ENCODE peak calls at places on chromosomes 13 and 19, in six cellular contexts. L is heart right ventricle, O is hepatocyte, P is SK-N-SH, H is neural progenitor cell, C is AG10803. R is an unnamed sample.

GRCh38 chr19:4844348-4845179 is 13.1 kb upstream of the TICAM1 start:
- DNase-seq in O (no peak), C (peak), P (no peak), H (no peak), L (peak), R (no peak)

GRCh38 chr13:29754486-29754806 is 96.0 kb downstream of the UBL3 start:
- DNase-seq in C (peak), L (no peak), O (no peak), H (no peak), P (no peak), R (no peak)

GRCh38 chr13:110445722-110446569 is 115.6 kb downstream of the RAB20 start:
- DNase-seq in P (no peak), O (no peak), H (no peak), C (no peak), L (no peak), R (no peak)

GRCh38 chr13:30763786-30764440 is 28.6 kb downstream of the ALOX5AP start:
- DNase-seq in C (no peak), L (no peak), P (no peak), H (no peak), O (no peak), R (no peak)

GRCh38 chr13:94121686-94122085 is 357.8 kb downstream of the DCT start:
- DNase-seq in P (no peak), L (no peak), O (no peak), H (no peak), C (peak), R (no peak)

GRCh38 chr19:46616631-46617322 is 8.1 kb downstream of the PTGIR start:
- DNase-seq in H (peak), C (peak), L (no peak), O (peak), P (peak), R (no peak)

GRCh38 chr19:38528213-38528755 is 89.5 kb downstream of the MAP4K1 start:
- DNase-seq in L (no peak), H (no peak), C (no peak), O (no peak), P (no peak), R (no peak)

GRCh38 chr19:7680606-7681335 is at the start of gene TRAPPC5:
- DNase-seq in P (peak), H (peak), C (peak), O (peak), L (peak), R (peak)

GRCh38 chr19:38945562-38946228 is 15.0 kb downstream of the MRPS12 start:
- DNase-seq in C (no peak), L (no peak), P (no peak), H (no peak), O (no peak), R (no peak)

GRCh38 chr19:1394252-1395193 is 6.8 kb downstream of the GAMT start:
- DNase-seq in C (no peak), H (no peak), L (no peak), O (no peak), P (no peak), R (no peak)

GRCh38 chr13:70098669-70099068 is 9.0 kb upstream of the ATXN8OS start:
- DNase-seq in P (peak), O (peak), L (no peak), C (no peak), H (no peak), R (no peak)

GRCh38 chr13:37868691-37869505 is 674 bp downstream of the TRPC4 start:
- DNase-seq in C (peak), L (no peak), H (peak), O (peak), P (no peak), R (no peak)

GRCh38 chr13:60078226-60078625 is 85.5 kb downstream of the DIAPH3 start:
- DNase-seq in P (no peak), O (no peak), L (no peak), H (no peak), C (no peak), R (no peak)

GRCh38 chr13:66665991-66666390 is 564.1 kb downstream of the PCDH9 start:
- DNase-seq in O (peak), C (peak), P (peak), H (peak), L (no peak), R (no peak)

GRCh38 chr13:52450012-52450792 is at the start of gene VPS36:
- DNase-seq in P (peak), H (peak), L (peak), C (peak), O (peak), R (peak)

GRCh38 chr13:51778407-51778806 is 25.6 kb downstream of the DHRS12 start:
- DNase-seq in P (no peak), C (no peak), H (no peak), L (no peak), O (no peak), R (no peak)

GRCh38 chr13:27450921-27451461 is 627 bp upstream of the MTIF3 start:
- DNase-seq in H (peak), P (peak), L (peak), O (peak), C (peak), R (no peak)

GRCh38 chr19:46654621-46655152 is 6.3 kb downstream of the DACT3 start:
- DNase-seq in H (peak), C (no peak), L (peak), O (no peak), P (no peak), R (no peak)

GRCh38 chr13:73228546-73228945 is 169.7 kb downstream of the KLF5 start:
- DNase-seq in C (no peak), O (peak), P (no peak), H (no peak), L (no peak), R (no peak)

GRCh38 chr13:40665061-40665753 is 1.2 kb downstream of the FOXO1 start:
- DNase-seq in L (peak), C (no peak), P (peak), O (peak), H (peak), R (no peak)

DNA sequence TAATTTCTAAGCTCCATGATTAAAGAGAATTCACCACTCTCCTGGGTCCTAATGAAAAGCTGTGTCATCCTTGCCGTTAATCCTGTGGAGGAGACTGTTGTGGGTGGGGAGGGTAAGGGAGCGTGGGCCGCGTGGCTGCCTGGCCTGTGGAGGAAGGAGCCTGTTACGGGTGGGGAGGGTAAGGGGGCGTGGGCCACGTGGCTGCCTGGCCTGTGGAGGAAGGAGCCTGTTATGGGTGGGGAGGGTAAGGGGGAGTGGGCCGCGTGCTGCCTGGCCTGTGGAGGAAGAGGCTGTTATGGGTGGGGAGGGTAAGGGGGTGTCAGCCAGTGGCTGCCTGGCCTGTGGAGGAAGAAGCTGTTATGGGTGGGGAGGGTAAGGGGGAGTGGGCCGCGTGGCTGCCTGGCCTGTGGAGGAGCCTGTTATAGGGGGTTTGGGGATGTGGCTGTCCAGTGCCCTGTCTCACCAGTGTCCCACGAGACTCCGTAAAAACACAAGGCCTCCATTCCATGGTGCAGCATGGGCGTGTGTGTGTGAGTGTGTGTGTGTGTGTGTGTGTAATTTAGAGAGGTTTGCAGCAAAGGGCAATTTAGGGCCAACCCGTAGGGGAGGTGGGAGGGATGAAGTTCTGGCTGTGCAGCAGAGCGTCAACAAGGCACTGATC is 15.6 kb upstream of the DCUN1D2 start:
- DNase-seq in C (no peak), P (no peak), L (no peak), O (no peak), H (no peak), R (no peak)
- H3K4me3 ChIP-seq in C (no peak), P (no peak), L (no peak), O (no peak), H (no peak), R (no peak)

DNA sequence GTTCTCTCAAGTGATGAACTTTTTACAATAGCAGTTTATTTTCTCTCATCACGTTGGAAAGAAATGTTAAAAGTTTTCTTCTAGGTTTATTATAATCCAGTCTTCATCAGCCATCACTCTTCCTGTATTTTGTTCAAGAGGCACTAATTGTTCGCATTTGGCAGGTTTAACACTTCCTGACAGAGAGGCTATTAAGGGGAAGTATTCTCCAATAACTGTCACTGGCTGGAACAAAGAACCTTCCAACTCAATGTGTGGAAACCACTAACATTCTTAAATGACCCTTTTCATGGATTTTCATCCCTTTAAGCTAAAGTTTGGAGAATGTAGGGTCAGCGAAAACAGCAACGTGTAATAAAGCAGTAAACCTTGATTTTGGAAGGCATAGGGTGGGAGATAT is 145.1 kb downstream of the PCCA start:
- DNase-seq in O (no peak), C (no peak), L (no peak), P (no peak), H (peak), R (no peak)
- H3K4me3 ChIP-seq in O (no peak), C (no peak), L (no peak), P (no peak), H (no peak), R (no peak)

GRCh38 chr19:18941628-18942354 is 774 bp upstream of the HOMER3 start:
- DNase-seq in P (peak), O (no peak), L (no peak), H (peak), C (no peak), R (no peak)
- H3K4me3 ChIP-seq in P (no peak), O (no peak), L (peak), H (peak), C (peak), R (no peak)

DNA sequence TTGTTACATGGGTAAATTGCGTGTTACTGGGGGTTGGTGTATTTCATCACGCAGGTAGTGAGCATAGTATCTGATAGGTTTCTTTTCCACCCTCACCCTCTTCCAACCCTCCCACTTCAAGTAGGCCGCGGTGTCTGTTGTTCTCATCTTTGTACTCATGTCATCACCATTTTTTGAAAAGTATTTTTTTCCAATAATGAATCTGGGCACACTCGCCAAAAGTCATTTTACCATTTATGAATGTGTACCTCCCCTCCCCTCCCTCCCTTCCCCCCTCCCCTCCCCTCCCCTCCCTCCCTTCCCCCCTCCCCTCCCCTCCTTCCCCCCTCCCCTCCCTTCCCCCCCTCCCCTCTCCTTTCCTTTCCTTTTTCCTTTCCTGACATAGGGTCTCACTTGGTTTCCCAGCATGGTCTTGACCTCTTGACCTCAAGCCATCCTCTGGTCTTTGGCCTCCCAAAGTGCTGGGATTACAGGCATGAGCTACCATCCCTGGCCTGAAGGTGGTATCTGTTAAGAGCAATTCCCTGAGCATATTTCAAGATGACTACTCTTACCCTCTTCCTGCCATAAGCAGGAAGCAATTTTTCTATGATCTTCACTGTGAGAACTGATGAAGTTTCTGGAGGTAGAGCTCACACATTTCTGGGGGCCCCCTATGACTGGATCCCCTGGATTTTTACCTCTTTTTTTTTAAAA is 15.7 kb downstream of the ZNF627 start:
- DNase-seq in O (no peak), C (no peak), H (no peak), L (no peak), P (no peak), R (no peak)
- H3K4me3 ChIP-seq in O (no peak), C (no peak), H (no peak), L (no peak), P (no peak), R (no peak)